ENCODE peak calls at places on chromosomes 13 and 19, in nine cellular contexts. One of them, this sample, is unnamed.

GRCh38 chr13:106527806-106528205 is 7.7 kb downstream of the EFNB2 start:
- DNase-seq in aorta: no peak
- DNase-seq in NB4: no peak
- DNase-seq in fibroblast of lung: no peak
- DNase-seq in HAP-1: peak; percentile 63
- DNase-seq in fibroblast of the aortic adventitia: no peak
- DNase-seq in cardiac fibroblast: no peak
- DNase-seq in cardiac muscle cell: no peak
- DNase-seq in CD4-positive, alpha-beta memory T cell: no peak
- DNase-seq in this sample: no peak

GRCh38 chr13:46577656-46578589 is 25.0 kb downstream of the LRCH1 start:
- DNase-seq in aorta: no peak
- DNase-seq in NB4: no peak
- DNase-seq in fibroblast of lung: peak; percentile 51
- DNase-seq in HAP-1: no peak
- DNase-seq in fibroblast of the aortic adventitia: no peak
- DNase-seq in cardiac fibroblast: no peak
- DNase-seq in cardiac muscle cell: no peak
- DNase-seq in CD4-positive, alpha-beta memory T cell: no peak
- DNase-seq in this sample: no peak

GRCh38 chr13:46403851-46404731 is 17.0 kb upstream of the RUBCNL start:
- DNase-seq in aorta: no peak
- DNase-seq in NB4: peak; percentile 96
- DNase-seq in fibroblast of lung: no peak
- DNase-seq in HAP-1: no peak
- DNase-seq in fibroblast of the aortic adventitia: no peak
- DNase-seq in cardiac fibroblast: no peak
- DNase-seq in cardiac muscle cell: no peak
- DNase-seq in CD4-positive, alpha-beta memory T cell: no peak
- DNase-seq in this sample: no peak

GRCh38 chr13:63449549-63449948 is 2033.9 kb upstream of the PCDH20 start:
- DNase-seq in aorta: no peak
- DNase-seq in NB4: no peak
- DNase-seq in fibroblast of lung: no peak
- DNase-seq in HAP-1: no peak
- DNase-seq in fibroblast of the aortic adventitia: no peak
- DNase-seq in cardiac fibroblast: no peak
- DNase-seq in cardiac muscle cell: no peak
- DNase-seq in CD4-positive, alpha-beta memory T cell: no peak
- DNase-seq in this sample: no peak

GRCh38 chr13:29411493-29411892 is 184.0 kb downstream of the SLC7A1 start:
- DNase-seq in aorta: no peak
- DNase-seq in NB4: no peak
- DNase-seq in fibroblast of lung: peak; percentile 36
- DNase-seq in HAP-1: no peak
- DNase-seq in fibroblast of the aortic adventitia: peak; percentile 6
- DNase-seq in cardiac fibroblast: no peak
- DNase-seq in cardiac muscle cell: peak; percentile 12
- DNase-seq in CD4-positive, alpha-beta memory T cell: no peak
- DNase-seq in this sample: no peak

GRCh38 chr13:33446821-33447481 is 161.4 kb upstream of the STARD13 start:
- DNase-seq in aorta: no peak
- DNase-seq in NB4: no peak
- DNase-seq in fibroblast of lung: no peak
- DNase-seq in HAP-1: no peak
- DNase-seq in fibroblast of the aortic adventitia: no peak
- DNase-seq in cardiac fibroblast: no peak
- DNase-seq in cardiac muscle cell: no peak
- DNase-seq in CD4-positive, alpha-beta memory T cell: no peak
- DNase-seq in this sample: no peak

GRCh38 chr19:35509018-35509652 is 4.3 kb downstream of the DMKN start:
- DNase-seq in aorta: no peak
- DNase-seq in NB4: no peak
- DNase-seq in fibroblast of lung: no peak
- DNase-seq in HAP-1: peak; percentile 77
- DNase-seq in fibroblast of the aortic adventitia: no peak
- DNase-seq in cardiac fibroblast: no peak
- DNase-seq in cardiac muscle cell: no peak
- DNase-seq in CD4-positive, alpha-beta memory T cell: peak; percentile 39
- DNase-seq in this sample: peak; percentile 35

GRCh38 chr13:32645854-32646253 is 59.6 kb downstream of the PDS5B start:
- DNase-seq in aorta: no peak
- DNase-seq in NB4: peak; percentile 24
- DNase-seq in fibroblast of lung: peak; percentile 21
- DNase-seq in HAP-1: no peak
- DNase-seq in fibroblast of the aortic adventitia: no peak
- DNase-seq in cardiac fibroblast: no peak
- DNase-seq in cardiac muscle cell: no peak
- DNase-seq in CD4-positive, alpha-beta memory T cell: no peak
- DNase-seq in this sample: peak; percentile 48

GRCh38 chr13:80988752-80989151 is 647.8 kb upstream of the SPRY2 start:
- DNase-seq in aorta: no peak
- DNase-seq in NB4: no peak
- DNase-seq in fibroblast of lung: no peak
- DNase-seq in HAP-1: peak; percentile 31
- DNase-seq in fibroblast of the aortic adventitia: no peak
- DNase-seq in cardiac fibroblast: no peak
- DNase-seq in cardiac muscle cell: no peak
- DNase-seq in CD4-positive, alpha-beta memory T cell: no peak
- DNase-seq in this sample: no peak

GRCh38 chr13:88648598-88649373 is 977.6 kb downstream of the SLITRK5 start:
- DNase-seq in aorta: no peak
- DNase-seq in NB4: no peak
- DNase-seq in fibroblast of lung: no peak
- DNase-seq in HAP-1: no peak
- DNase-seq in fibroblast of the aortic adventitia: no peak
- DNase-seq in cardiac fibroblast: no peak
- DNase-seq in cardiac muscle cell: no peak
- DNase-seq in CD4-positive, alpha-beta memory T cell: no peak
- DNase-seq in this sample: no peak

GRCh38 chr13:50711449-50711848 is 132.0 kb downstream of the DLEU7 start:
- DNase-seq in aorta: no peak
- DNase-seq in NB4: no peak
- DNase-seq in fibroblast of lung: no peak
- DNase-seq in HAP-1: no peak
- DNase-seq in fibroblast of the aortic adventitia: peak; percentile 46
- DNase-seq in cardiac fibroblast: no peak
- DNase-seq in cardiac muscle cell: no peak
- DNase-seq in CD4-positive, alpha-beta memory T cell: no peak
- DNase-seq in this sample: no peak

GRCh38 chr19:10192922-10193321 is 1.8 kb downstream of the DNMT1 start:
- DNase-seq in aorta: no peak
- DNase-seq in NB4: no peak
- DNase-seq in fibroblast of lung: no peak
- DNase-seq in HAP-1: no peak
- DNase-seq in fibroblast of the aortic adventitia: no peak
- DNase-seq in cardiac fibroblast: no peak
- DNase-seq in cardiac muscle cell: no peak
- DNase-seq in CD4-positive, alpha-beta memory T cell: no peak
- DNase-seq in this sample: no peak

GRCh38 chr13:98910501-98910951 is 67.3 kb downstream of the DOCK9 start:
- DNase-seq in aorta: no peak
- DNase-seq in NB4: peak; percentile 39
- DNase-seq in fibroblast of lung: peak; percentile 71
- DNase-seq in HAP-1: no peak
- DNase-seq in fibroblast of the aortic adventitia: peak; percentile 64
- DNase-seq in cardiac fibroblast: peak; percentile 80
- DNase-seq in cardiac muscle cell: peak; percentile 74
- DNase-seq in CD4-positive, alpha-beta memory T cell: peak; percentile 34
- DNase-seq in this sample: no peak

GRCh38 chr19:23054456-23054855 is 51.5 kb upstream of the ZNF728 start:
- DNase-seq in aorta: no peak
- DNase-seq in NB4: no peak
- DNase-seq in fibroblast of lung: no peak
- DNase-seq in HAP-1: no peak
- DNase-seq in fibroblast of the aortic adventitia: no peak
- DNase-seq in cardiac fibroblast: no peak
- DNase-seq in cardiac muscle cell: no peak
- DNase-seq in CD4-positive, alpha-beta memory T cell: no peak
- DNase-seq in this sample: no peak

GRCh38 chr13:80399340-80400163 is 58.6 kb upstream of the SPRY2 start:
- DNase-seq in aorta: no peak
- DNase-seq in NB4: peak; percentile 73
- DNase-seq in fibroblast of lung: no peak
- DNase-seq in HAP-1: no peak
- DNase-seq in fibroblast of the aortic adventitia: no peak
- DNase-seq in cardiac fibroblast: no peak
- DNase-seq in cardiac muscle cell: no peak
- DNase-seq in CD4-positive, alpha-beta memory T cell: no peak
- DNase-seq in this sample: no peak

GRCh38 chr13:20053016-20053415 is 94.5 kb downstream of the ZMYM2 start:
- DNase-seq in aorta: no peak
- DNase-seq in NB4: no peak
- DNase-seq in fibroblast of lung: peak; percentile 35
- DNase-seq in HAP-1: no peak
- DNase-seq in fibroblast of the aortic adventitia: peak; percentile 50
- DNase-seq in cardiac fibroblast: peak; percentile 57
- DNase-seq in cardiac muscle cell: peak; percentile 29
- DNase-seq in CD4-positive, alpha-beta memory T cell: no peak
- DNase-seq in this sample: no peak

GRCh38 chr13:31950121-31950810 is 81.3 kb upstream of the FRY start:
- DNase-seq in aorta: no peak
- DNase-seq in NB4: peak; percentile 35
- DNase-seq in fibroblast of lung: no peak
- DNase-seq in HAP-1: no peak
- DNase-seq in fibroblast of the aortic adventitia: no peak
- DNase-seq in cardiac fibroblast: no peak
- DNase-seq in cardiac muscle cell: no peak
- DNase-seq in CD4-positive, alpha-beta memory T cell: no peak
- DNase-seq in this sample: no peak

GRCh38 chr19:8080832-8081231 is 28.3 kb downstream of the CCL25 start:
- DNase-seq in aorta: no peak
- DNase-seq in NB4: no peak
- DNase-seq in fibroblast of lung: no peak
- DNase-seq in HAP-1: no peak
- DNase-seq in fibroblast of the aortic adventitia: no peak
- DNase-seq in cardiac fibroblast: no peak
- DNase-seq in cardiac muscle cell: no peak
- DNase-seq in CD4-positive, alpha-beta memory T cell: no peak
- DNase-seq in this sample: no peak

GRCh38 chr19:8081569-8082550 is 29.3 kb downstream of the CCL25 start:
- DNase-seq in aorta: peak; percentile 9
- DNase-seq in NB4: peak; percentile 68
- DNase-seq in fibroblast of lung: no peak
- DNase-seq in HAP-1: no peak
- DNase-seq in fibroblast of the aortic adventitia: no peak
- DNase-seq in cardiac fibroblast: peak; percentile 29
- DNase-seq in cardiac muscle cell: peak; percentile 70
- DNase-seq in CD4-positive, alpha-beta memory T cell: no peak
- DNase-seq in this sample: no peak

GRCh38 chr19:8083141-8083540 is 30.6 kb downstream of the CCL25 start:
- DNase-seq in aorta: peak; percentile 21
- DNase-seq in NB4: no peak
- DNase-seq in fibroblast of lung: no peak
- DNase-seq in HAP-1: no peak
- DNase-seq in fibroblast of the aortic adventitia: no peak
- DNase-seq in cardiac fibroblast: no peak
- DNase-seq in cardiac muscle cell: no peak
- DNase-seq in CD4-positive, alpha-beta memory T cell: no peak
- DNase-seq in this sample: no peak

GRCh38 chr19:8084152-8084551 is 31.6 kb downstream of the CCL25 start:
- DNase-seq in aorta: no peak
- DNase-seq in NB4: no peak
- DNase-seq in fibroblast of lung: no peak
- DNase-seq in HAP-1: no peak
- DNase-seq in fibroblast of the aortic adventitia: no peak
- DNase-seq in cardiac fibroblast: no peak
- DNase-seq in cardiac muscle cell: no peak
- DNase-seq in CD4-positive, alpha-beta memory T cell: no peak
- DNase-seq in this sample: no peak

GRCh38 chr19:8079988-8080387 is 27.4 kb downstream of the CCL25 start:
- DNase-seq in aorta: peak; percentile 40
- DNase-seq in NB4: no peak
- DNase-seq in fibroblast of lung: no peak
- DNase-seq in HAP-1: no peak
- DNase-seq in fibroblast of the aortic adventitia: no peak
- DNase-seq in cardiac fibroblast: no peak
- DNase-seq in cardiac muscle cell: no peak
- DNase-seq in CD4-positive, alpha-beta memory T cell: no peak
- DNase-seq in this sample: no peak
- H3K4me3 ChIP-seq in aorta: no peak overlapping the region
- H3K4me3 ChIP-seq in NB4: no peak overlapping the region
- H3K4me3 ChIP-seq in fibroblast of lung: no peak overlapping the region
- H3K4me3 ChIP-seq in HAP-1: no peak overlapping the region
- H3K4me3 ChIP-seq in fibroblast of the aortic adventitia: no peak overlapping the region
- H3K4me3 ChIP-seq in cardiac fibroblast: no peak overlapping the region
- H3K4me3 ChIP-seq in cardiac muscle cell: no peak overlapping the region
- H3K4me3 ChIP-seq in CD4-positive, alpha-beta memory T cell: no peak overlapping the region
- H3K4me3 ChIP-seq in this sample: no peak overlapping the region

GRCh38 chr13:21297452-21297851 is 121.0 kb downstream of the MRPL57 start:
- DNase-seq in aorta: no peak
- DNase-seq in NB4: peak; percentile 37
- DNase-seq in fibroblast of lung: peak; percentile 17
- DNase-seq in HAP-1: no peak
- DNase-seq in fibroblast of the aortic adventitia: no peak
- DNase-seq in cardiac fibroblast: no peak
- DNase-seq in cardiac muscle cell: no peak
- DNase-seq in CD4-positive, alpha-beta memory T cell: no peak
- DNase-seq in this sample: no peak
- H3K4me3 ChIP-seq in aorta: no peak overlapping the region
- H3K4me3 ChIP-seq in NB4: peak overlapping the region; percentile 54
- H3K4me3 ChIP-seq in fibroblast of lung: peak overlapping the region; percentile 90
- H3K4me3 ChIP-seq in HAP-1: peak overlapping the region; percentile 78
- H3K4me3 ChIP-seq in fibroblast of the aortic adventitia: peak overlapping the region; percentile 47
- H3K4me3 ChIP-seq in cardiac fibroblast: no peak overlapping the region
- H3K4me3 ChIP-seq in cardiac muscle cell: no peak overlapping the region
- H3K4me3 ChIP-seq in CD4-positive, alpha-beta memory T cell: no peak overlapping the region
- H3K4me3 ChIP-seq in this sample: peak overlapping the region; percentile 70

DNA sequence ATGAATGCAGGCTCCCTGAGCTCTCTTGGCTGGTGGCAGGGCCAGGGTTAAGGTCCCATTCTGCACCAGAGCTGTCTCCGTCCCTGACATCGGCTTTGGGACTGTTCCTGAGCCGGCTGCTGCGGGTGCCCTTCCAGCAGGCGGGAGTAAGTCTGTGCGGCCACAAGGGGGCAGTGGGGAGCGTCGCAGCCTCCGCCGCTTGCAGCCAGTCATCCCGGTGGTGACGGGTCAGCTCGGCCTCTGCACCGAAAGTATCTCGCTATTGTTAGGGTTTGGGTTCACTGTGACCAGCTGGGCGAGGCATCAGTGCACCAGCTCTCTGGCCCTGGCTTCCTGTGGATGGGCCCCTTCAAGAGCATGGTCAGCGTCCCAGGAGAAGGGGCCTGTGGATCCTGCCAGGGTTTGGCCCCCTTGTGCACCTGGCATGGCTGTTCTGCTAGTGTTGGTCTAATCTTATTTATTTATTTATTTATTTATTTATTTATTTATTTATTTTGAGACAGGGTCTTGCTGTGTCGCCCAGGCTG is 15.1 kb downstream of the NDUFB7 start:
- DNase-seq in aorta: peak; percentile 88
- DNase-seq in NB4: peak; percentile 85
- DNase-seq in fibroblast of lung: peak; percentile 73
- DNase-seq in HAP-1: peak; percentile 88
- DNase-seq in fibroblast of the aortic adventitia: peak; percentile 83
- DNase-seq in cardiac fibroblast: peak; percentile 87
- DNase-seq in cardiac muscle cell: peak; percentile 87
- DNase-seq in CD4-positive, alpha-beta memory T cell: peak; percentile 62
- DNase-seq in this sample: peak; percentile 49
- H3K4me3 ChIP-seq in aorta: no peak overlapping the region
- H3K4me3 ChIP-seq in NB4: no peak overlapping the region
- H3K4me3 ChIP-seq in fibroblast of lung: no peak overlapping the region
- H3K4me3 ChIP-seq in HAP-1: no peak overlapping the region
- H3K4me3 ChIP-seq in fibroblast of the aortic adventitia: peak overlapping the region; percentile 37
- H3K4me3 ChIP-seq in cardiac fibroblast: no peak overlapping the region
- H3K4me3 ChIP-seq in cardiac muscle cell: no peak overlapping the region
- H3K4me3 ChIP-seq in CD4-positive, alpha-beta memory T cell: peak overlapping the region; percentile 18
- H3K4me3 ChIP-seq in this sample: no peak overlapping the region

GRCh38 chr13:66224644-66225043 is 1005.5 kb downstream of the PCDH9 start:
- DNase-seq in aorta: no peak
- DNase-seq in NB4: peak; percentile 23
- DNase-seq in fibroblast of lung: no peak
- DNase-seq in HAP-1: peak; percentile 61
- DNase-seq in fibroblast of the aortic adventitia: no peak
- DNase-seq in cardiac fibroblast: no peak
- DNase-seq in cardiac muscle cell: no peak
- DNase-seq in CD4-positive, alpha-beta memory T cell: no peak
- DNase-seq in this sample: no peak
- H3K4me3 ChIP-seq in aorta: no peak overlapping the region
- H3K4me3 ChIP-seq in NB4: no peak overlapping the region
- H3K4me3 ChIP-seq in fibroblast of lung: no peak overlapping the region
- H3K4me3 ChIP-seq in HAP-1: no peak overlapping the region
- H3K4me3 ChIP-seq in fibroblast of the aortic adventitia: no peak overlapping the region
- H3K4me3 ChIP-seq in cardiac fibroblast: no peak overlapping the region
- H3K4me3 ChIP-seq in cardiac muscle cell: no peak overlapping the region
- H3K4me3 ChIP-seq in CD4-positive, alpha-beta memory T cell: no peak overlapping the region
- H3K4me3 ChIP-seq in this sample: no peak overlapping the region